ENCODE peak calls at places on chromosomes 7 and 10, in six cellular contexts. One of them, this sample, is unnamed.

GRCh38 chr7:2955177-2955768 is 88.4 kb downstream of the CARD11 start:
- DNase-seq in activated gamma-delta T cell treated with Interleukin-2 at 50 U/mL for 16 hours: no peak
- DNase-seq in Calu3: no peak
- DNase-seq in NCI-H69: no peak
- DNase-seq in left cardiac atrium: no peak
- DNase-seq in stimulated activated CD4-positive, alpha-beta T cell treated with anti-CD3 and anti-CD28 coated beads, Interleukin-1b, Interleukin-23, amount 100 ng/mL, for 48 hours: no peak
- DNase-seq in this sample: no peak

GRCh38 chr7:35848728-35849127 is 47.9 kb downstream of the SEPTIN7 start:
- DNase-seq in activated gamma-delta T cell treated with Interleukin-2 at 50 U/mL for 16 hours: no peak
- DNase-seq in Calu3: no peak
- DNase-seq in NCI-H69: peak; percentile 94
- DNase-seq in left cardiac atrium: no peak
- DNase-seq in stimulated activated CD4-positive, alpha-beta T cell treated with anti-CD3 and anti-CD28 coated beads, Interleukin-1b, Interleukin-23, amount 100 ng/mL, for 48 hours: no peak
- DNase-seq in this sample: no peak

GRCh38 chr7:124089621-124090020 is 56.8 kb upstream of the TMEM229A start:
- DNase-seq in activated gamma-delta T cell treated with Interleukin-2 at 50 U/mL for 16 hours: no peak
- DNase-seq in Calu3: no peak
- DNase-seq in NCI-H69: no peak
- DNase-seq in left cardiac atrium: no peak
- DNase-seq in stimulated activated CD4-positive, alpha-beta T cell treated with anti-CD3 and anti-CD28 coated beads, Interleukin-1b, Interleukin-23, amount 100 ng/mL, for 48 hours: no peak
- DNase-seq in this sample: no peak

GRCh38 chr10:6173203-6173602 is 29.5 kb upstream of the PFKFB3 start:
- DNase-seq in activated gamma-delta T cell treated with Interleukin-2 at 50 U/mL for 16 hours: peak; percentile 61
- DNase-seq in Calu3: no peak
- DNase-seq in NCI-H69: peak; percentile 10
- DNase-seq in left cardiac atrium: no peak
- DNase-seq in stimulated activated CD4-positive, alpha-beta T cell treated with anti-CD3 and anti-CD28 coated beads, Interleukin-1b, Interleukin-23, amount 100 ng/mL, for 48 hours: peak; percentile 64
- DNase-seq in this sample: no peak

GRCh38 chr10:35324196-35324595 is 12.1 kb upstream of the CCNY start:
- DNase-seq in activated gamma-delta T cell treated with Interleukin-2 at 50 U/mL for 16 hours: no peak
- DNase-seq in Calu3: no peak
- DNase-seq in NCI-H69: no peak
- DNase-seq in left cardiac atrium: no peak
- DNase-seq in stimulated activated CD4-positive, alpha-beta T cell treated with anti-CD3 and anti-CD28 coated beads, Interleukin-1b, Interleukin-23, amount 100 ng/mL, for 48 hours: no peak
- DNase-seq in this sample: no peak

GRCh38 chr7:23026164-23026563 is 12.2 kb upstream of the HYCC1 start:
- DNase-seq in activated gamma-delta T cell treated with Interleukin-2 at 50 U/mL for 16 hours: no peak
- DNase-seq in Calu3: no peak
- DNase-seq in NCI-H69: no peak
- DNase-seq in left cardiac atrium: no peak
- DNase-seq in stimulated activated CD4-positive, alpha-beta T cell treated with anti-CD3 and anti-CD28 coated beads, Interleukin-1b, Interleukin-23, amount 100 ng/mL, for 48 hours: no peak
- DNase-seq in this sample: no peak

GRCh38 chr10:114525368-114525949 is 121.2 kb upstream of the AFAP1L2 start:
- DNase-seq in activated gamma-delta T cell treated with Interleukin-2 at 50 U/mL for 16 hours: no peak
- DNase-seq in Calu3: no peak
- DNase-seq in NCI-H69: peak; percentile 61
- DNase-seq in left cardiac atrium: no peak
- DNase-seq in stimulated activated CD4-positive, alpha-beta T cell treated with anti-CD3 and anti-CD28 coated beads, Interleukin-1b, Interleukin-23, amount 100 ng/mL, for 48 hours: no peak
- DNase-seq in this sample: no peak

GRCh38 chr7:51040777-51041176 is 258.1 kb upstream of the GRB10 start:
- DNase-seq in activated gamma-delta T cell treated with Interleukin-2 at 50 U/mL for 16 hours: no peak
- DNase-seq in Calu3: no peak
- DNase-seq in NCI-H69: peak; percentile 74
- DNase-seq in left cardiac atrium: no peak
- DNase-seq in stimulated activated CD4-positive, alpha-beta T cell treated with anti-CD3 and anti-CD28 coated beads, Interleukin-1b, Interleukin-23, amount 100 ng/mL, for 48 hours: no peak
- DNase-seq in this sample: no peak

GRCh38 chr10:102418612-102419560 is at the start of gene PSD:
- DNase-seq in activated gamma-delta T cell treated with Interleukin-2 at 50 U/mL for 16 hours: no peak
- DNase-seq in Calu3: no peak
- DNase-seq in NCI-H69: peak; percentile 91
- DNase-seq in left cardiac atrium: no peak
- DNase-seq in stimulated activated CD4-positive, alpha-beta T cell treated with anti-CD3 and anti-CD28 coated beads, Interleukin-1b, Interleukin-23, amount 100 ng/mL, for 48 hours: no peak
- DNase-seq in this sample: peak; percentile 87

GRCh38 chr7:29884399-29885272 is 78.3 kb downstream of the WIPF3 start:
- DNase-seq in activated gamma-delta T cell treated with Interleukin-2 at 50 U/mL for 16 hours: no peak
- DNase-seq in Calu3: no peak
- DNase-seq in NCI-H69: peak; percentile 89
- DNase-seq in left cardiac atrium: peak; percentile 23
- DNase-seq in stimulated activated CD4-positive, alpha-beta T cell treated with anti-CD3 and anti-CD28 coated beads, Interleukin-1b, Interleukin-23, amount 100 ng/mL, for 48 hours: no peak
- DNase-seq in this sample: peak; percentile 83

GRCh38 chr10:29794776-29795635 is 160.2 kb upstream of the SVIL start:
- DNase-seq in activated gamma-delta T cell treated with Interleukin-2 at 50 U/mL for 16 hours: no peak
- DNase-seq in Calu3: no peak
- DNase-seq in NCI-H69: no peak
- DNase-seq in left cardiac atrium: no peak
- DNase-seq in stimulated activated CD4-positive, alpha-beta T cell treated with anti-CD3 and anti-CD28 coated beads, Interleukin-1b, Interleukin-23, amount 100 ng/mL, for 48 hours: no peak
- DNase-seq in this sample: no peak

GRCh38 chr7:155457544-155458316 is at the start of gene EN2:
- DNase-seq in activated gamma-delta T cell treated with Interleukin-2 at 50 U/mL for 16 hours: no peak
- DNase-seq in Calu3: peak; percentile 36
- DNase-seq in NCI-H69: peak; percentile 44
- DNase-seq in left cardiac atrium: no peak
- DNase-seq in stimulated activated CD4-positive, alpha-beta T cell treated with anti-CD3 and anti-CD28 coated beads, Interleukin-1b, Interleukin-23, amount 100 ng/mL, for 48 hours: no peak
- DNase-seq in this sample: no peak

GRCh38 chr7:111517441-111518037 is 44.8 kb downstream of the IMMP2L start:
- DNase-seq in activated gamma-delta T cell treated with Interleukin-2 at 50 U/mL for 16 hours: no peak
- DNase-seq in Calu3: peak; percentile 13
- DNase-seq in NCI-H69: no peak
- DNase-seq in left cardiac atrium: no peak
- DNase-seq in stimulated activated CD4-positive, alpha-beta T cell treated with anti-CD3 and anti-CD28 coated beads, Interleukin-1b, Interleukin-23, amount 100 ng/mL, for 48 hours: no peak
- DNase-seq in this sample: no peak

GRCh38 chr10:86757110-86757790 is 831 bp downstream of the BMPR1A start:
- DNase-seq in activated gamma-delta T cell treated with Interleukin-2 at 50 U/mL for 16 hours: no peak
- DNase-seq in Calu3: peak; percentile 13
- DNase-seq in NCI-H69: peak; percentile 68
- DNase-seq in left cardiac atrium: peak; percentile 51
- DNase-seq in stimulated activated CD4-positive, alpha-beta T cell treated with anti-CD3 and anti-CD28 coated beads, Interleukin-1b, Interleukin-23, amount 100 ng/mL, for 48 hours: peak; percentile 4
- DNase-seq in this sample: peak; percentile 51

GRCh38 chr7:142451346-142451745 is 193.5 kb upstream of the PRSS58 start:
- DNase-seq in activated gamma-delta T cell treated with Interleukin-2 at 50 U/mL for 16 hours: no peak
- DNase-seq in Calu3: no peak
- DNase-seq in NCI-H69: no peak
- DNase-seq in left cardiac atrium: no peak
- DNase-seq in stimulated activated CD4-positive, alpha-beta T cell treated with anti-CD3 and anti-CD28 coated beads, Interleukin-1b, Interleukin-23, amount 100 ng/mL, for 48 hours: no peak
- DNase-seq in this sample: no peak

GRCh38 chr7:102393467-102393866 is 2.7 kb upstream of the PRKRIP1 start:
- DNase-seq in activated gamma-delta T cell treated with Interleukin-2 at 50 U/mL for 16 hours: no peak
- DNase-seq in Calu3: peak; percentile 71
- DNase-seq in NCI-H69: no peak
- DNase-seq in left cardiac atrium: no peak
- DNase-seq in stimulated activated CD4-positive, alpha-beta T cell treated with anti-CD3 and anti-CD28 coated beads, Interleukin-1b, Interleukin-23, amount 100 ng/mL, for 48 hours: no peak
- DNase-seq in this sample: no peak

This sample was measured in NCI-H2171 treated with DMSO at 0.1 percent for 48 hours.